ENCODE peak calls at places on chromosomes 3 and 15, in eight cellular contexts. One of them, this sample, is unnamed.

GRCh38 chr3:160927620-160928019 is 171.6 kb downstream of the PPM1L start:
- DNase-seq in hepatocyte: no peak
- DNase-seq in AG04450: no peak
- DNase-seq in mesenchymal stem cell: no peak
- DNase-seq in body of pancreas: no peak
- DNase-seq in psoas muscle: no peak
- DNase-seq in epithelial cell of proximal tubule: no peak
- DNase-seq in GM23248: no peak
- DNase-seq in this sample: no peak

GRCh38 chr3:138297059-138297607 is 32.5 kb downstream of the NME9 start:
- DNase-seq in hepatocyte: no peak
- DNase-seq in AG04450: no peak
- DNase-seq in mesenchymal stem cell: no peak
- DNase-seq in body of pancreas: no peak
- DNase-seq in psoas muscle: no peak
- DNase-seq in epithelial cell of proximal tubule: no peak
- DNase-seq in GM23248: no peak
- DNase-seq in this sample: no peak

GRCh38 chr3:194255252-194256039 is 95.7 kb downstream of the CPN2 start:
- DNase-seq in hepatocyte: peak
- DNase-seq in AG04450: no peak
- DNase-seq in mesenchymal stem cell: peak
- DNase-seq in body of pancreas: peak
- DNase-seq in psoas muscle: peak
- DNase-seq in epithelial cell of proximal tubule: no peak
- DNase-seq in GM23248: no peak
- DNase-seq in this sample: no peak

GRCh38 chr15:84752700-84753099 is 4.3 kb downstream of the ZNF592 start:
- DNase-seq in hepatocyte: no peak
- DNase-seq in AG04450: no peak
- DNase-seq in mesenchymal stem cell: no peak
- DNase-seq in body of pancreas: no peak
- DNase-seq in psoas muscle: no peak
- DNase-seq in epithelial cell of proximal tubule: no peak
- DNase-seq in GM23248: peak
- DNase-seq in this sample: peak

GRCh38 chr15:42385980-42386695 is 26.8 kb downstream of the CAPN3 start:
- DNase-seq in hepatocyte: no peak
- DNase-seq in AG04450: no peak
- DNase-seq in mesenchymal stem cell: peak
- DNase-seq in body of pancreas: no peak
- DNase-seq in psoas muscle: no peak
- DNase-seq in epithelial cell of proximal tubule: no peak
- DNase-seq in GM23248: no peak
- DNase-seq in this sample: no peak

GRCh38 chr3:160330111-160330510 is 68.9 kb downstream of the IFT80 start:
- DNase-seq in hepatocyte: no peak
- DNase-seq in AG04450: no peak
- DNase-seq in mesenchymal stem cell: no peak
- DNase-seq in body of pancreas: no peak
- DNase-seq in psoas muscle: no peak
- DNase-seq in epithelial cell of proximal tubule: no peak
- DNase-seq in GM23248: no peak
- DNase-seq in this sample: no peak

GRCh38 chr3:194720048-194720447 is 34.4 kb downstream of the FAM43A start:
- DNase-seq in hepatocyte: no peak
- DNase-seq in AG04450: no peak
- DNase-seq in mesenchymal stem cell: no peak
- DNase-seq in body of pancreas: no peak
- DNase-seq in psoas muscle: no peak
- DNase-seq in epithelial cell of proximal tubule: no peak
- DNase-seq in GM23248: no peak
- DNase-seq in this sample: no peak

GRCh38 chr3:31695280-31696008 is 162.7 kb downstream of the STT3B start:
- DNase-seq in hepatocyte: peak
- DNase-seq in AG04450: no peak
- DNase-seq in mesenchymal stem cell: no peak
- DNase-seq in body of pancreas: peak
- DNase-seq in psoas muscle: no peak
- DNase-seq in epithelial cell of proximal tubule: no peak
- DNase-seq in GM23248: peak
- DNase-seq in this sample: no peak

GRCh38 chr3:57164217-57164605 is 942 bp downstream of the IL17RD start:
- DNase-seq in hepatocyte: peak
- DNase-seq in AG04450: no peak
- DNase-seq in mesenchymal stem cell: no peak
- DNase-seq in body of pancreas: peak
- DNase-seq in psoas muscle: peak
- DNase-seq in epithelial cell of proximal tubule: no peak
- DNase-seq in GM23248: peak
- DNase-seq in this sample: no peak

GRCh38 chr3:115986555-115987207 is 363.4 kb downstream of the GAP43 start:
- DNase-seq in hepatocyte: peak
- DNase-seq in AG04450: no peak
- DNase-seq in mesenchymal stem cell: peak
- DNase-seq in body of pancreas: no peak
- DNase-seq in psoas muscle: no peak
- DNase-seq in epithelial cell of proximal tubule: no peak
- DNase-seq in GM23248: peak
- DNase-seq in this sample: peak

GRCh38 chr15:66864086-66864830 is 162.2 kb downstream of the SMAD6 start:
- DNase-seq in hepatocyte: no peak
- DNase-seq in AG04450: no peak
- DNase-seq in mesenchymal stem cell: no peak
- DNase-seq in body of pancreas: no peak
- DNase-seq in psoas muscle: no peak
- DNase-seq in epithelial cell of proximal tubule: no peak
- DNase-seq in GM23248: no peak
- DNase-seq in this sample: no peak

GRCh38 chr3:15521573-15521965 is at the start of gene COLQ:
- DNase-seq in hepatocyte: no peak
- DNase-seq in AG04450: no peak
- DNase-seq in mesenchymal stem cell: peak
- DNase-seq in body of pancreas: no peak
- DNase-seq in psoas muscle: no peak
- DNase-seq in epithelial cell of proximal tubule: no peak
- DNase-seq in GM23248: no peak
- DNase-seq in this sample: no peak

GRCh38 chr3:99984668-99985067 is 129.6 kb downstream of the FILIP1L start:
- DNase-seq in hepatocyte: no peak
- DNase-seq in AG04450: no peak
- DNase-seq in mesenchymal stem cell: no peak
- DNase-seq in body of pancreas: no peak
- DNase-seq in psoas muscle: no peak
- DNase-seq in epithelial cell of proximal tubule: no peak
- DNase-seq in GM23248: no peak
- DNase-seq in this sample: no peak

GRCh38 chr3:52314495-52314894 is 1.6 kb upstream of the DNAH1 start:
- DNase-seq in hepatocyte: no peak
- DNase-seq in AG04450: no peak
- DNase-seq in mesenchymal stem cell: peak
- DNase-seq in body of pancreas: no peak
- DNase-seq in psoas muscle: no peak
- DNase-seq in epithelial cell of proximal tubule: no peak
- DNase-seq in GM23248: peak
- DNase-seq in this sample: no peak

GRCh38 chr3:52317601-52318000 is 1.5 kb downstream of the DNAH1 start:
- DNase-seq in hepatocyte: peak
- DNase-seq in AG04450: no peak
- DNase-seq in mesenchymal stem cell: peak
- DNase-seq in body of pancreas: peak
- DNase-seq in psoas muscle: peak
- DNase-seq in epithelial cell of proximal tubule: no peak
- DNase-seq in GM23248: peak
- DNase-seq in this sample: no peak

GRCh38 chr3:52315006-52315405 is 1.1 kb upstream of the DNAH1 start:
- DNase-seq in hepatocyte: no peak
- DNase-seq in AG04450: no peak
- DNase-seq in mesenchymal stem cell: no peak
- DNase-seq in body of pancreas: no peak
- DNase-seq in psoas muscle: no peak
- DNase-seq in epithelial cell of proximal tubule: no peak
- DNase-seq in GM23248: no peak
- DNase-seq in this sample: no peak

GRCh38 chr3:52317178-52317577 is 1.1 kb downstream of the DNAH1 start:
- DNase-seq in hepatocyte: no peak
- DNase-seq in AG04450: no peak
- DNase-seq in mesenchymal stem cell: no peak
- DNase-seq in body of pancreas: no peak
- DNase-seq in psoas muscle: no peak
- DNase-seq in epithelial cell of proximal tubule: no peak
- DNase-seq in GM23248: peak
- DNase-seq in this sample: no peak

DNA sequence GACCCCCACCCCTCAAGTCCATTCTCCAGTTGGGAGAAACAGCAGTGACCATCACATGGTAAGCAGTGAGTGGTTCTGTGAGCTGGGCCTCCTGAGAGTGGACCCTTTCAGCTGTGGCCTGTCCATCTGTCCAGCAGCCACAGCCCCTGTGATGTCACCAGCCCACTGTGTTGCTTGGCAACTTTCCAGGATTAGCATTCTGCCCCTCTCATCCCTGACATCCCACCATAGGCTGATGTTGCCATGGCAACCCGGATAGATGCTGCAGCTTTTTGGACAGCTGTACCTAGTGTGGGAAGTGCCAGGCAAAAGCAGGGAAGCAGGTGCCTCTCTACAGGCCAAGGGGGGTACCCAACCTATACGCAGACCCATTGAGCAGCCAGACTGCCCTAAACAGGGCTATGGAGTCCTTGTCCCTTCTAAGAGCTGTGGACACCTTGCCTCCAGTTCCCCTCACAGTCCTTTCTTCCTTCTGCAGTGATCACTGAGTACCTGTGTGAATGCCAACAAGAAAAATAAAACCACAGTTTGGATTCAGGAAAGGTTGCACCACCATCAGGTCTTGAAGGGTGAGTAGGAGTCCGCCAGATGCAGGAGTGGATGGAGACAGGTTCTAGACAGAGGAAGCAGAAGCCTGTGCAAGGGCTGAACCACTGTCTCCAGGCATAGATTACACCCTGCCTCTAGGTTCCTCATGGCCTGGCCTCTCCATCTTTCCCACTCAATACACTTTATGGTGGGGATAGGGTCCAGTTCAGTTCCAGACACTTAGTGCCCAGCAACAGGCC is at the start of gene DNAH1:
- DNase-seq in hepatocyte: no peak
- DNase-seq in AG04450: no peak
- DNase-seq in mesenchymal stem cell: no peak
- DNase-seq in body of pancreas: no peak
- DNase-seq in psoas muscle: no peak
- DNase-seq in epithelial cell of proximal tubule: no peak
- DNase-seq in GM23248: no peak
- DNase-seq in this sample: no peak
- H3K4me3 ChIP-seq in hepatocyte: no peak
- H3K4me3 ChIP-seq in AG04450: no peak
- H3K4me3 ChIP-seq in mesenchymal stem cell: peak
- H3K4me3 ChIP-seq in body of pancreas: no peak
- H3K4me3 ChIP-seq in psoas muscle: no peak
- H3K4me3 ChIP-seq in epithelial cell of proximal tubule: no peak
- H3K4me3 ChIP-seq in GM23248: peak
- H3K4me3 ChIP-seq in this sample: no peak

GRCh38 chr3:40971191-40972168 is 227.8 kb upstream of the CTNNB1 start:
- DNase-seq in hepatocyte: peak
- DNase-seq in AG04450: peak
- DNase-seq in mesenchymal stem cell: peak
- DNase-seq in body of pancreas: peak
- DNase-seq in psoas muscle: peak
- DNase-seq in epithelial cell of proximal tubule: peak
- DNase-seq in GM23248: peak
- DNase-seq in this sample: peak
- H3K4me3 ChIP-seq in hepatocyte: no peak
- H3K4me3 ChIP-seq in AG04450: no peak
- H3K4me3 ChIP-seq in mesenchymal stem cell: no peak
- H3K4me3 ChIP-seq in body of pancreas: no peak
- H3K4me3 ChIP-seq in psoas muscle: no peak
- H3K4me3 ChIP-seq in epithelial cell of proximal tubule: no peak
- H3K4me3 ChIP-seq in GM23248: no peak
- H3K4me3 ChIP-seq in this sample: no peak

GRCh38 chr3:169161011-169161410 is 502.5 kb downstream of the MECOM start:
- DNase-seq in hepatocyte: no peak
- DNase-seq in AG04450: no peak
- DNase-seq in mesenchymal stem cell: no peak
- DNase-seq in body of pancreas: no peak
- DNase-seq in psoas muscle: no peak
- DNase-seq in epithelial cell of proximal tubule: no peak
- DNase-seq in GM23248: no peak
- DNase-seq in this sample: no peak
- H3K4me3 ChIP-seq in hepatocyte: no peak
- H3K4me3 ChIP-seq in AG04450: no peak
- H3K4me3 ChIP-seq in mesenchymal stem cell: no peak
- H3K4me3 ChIP-seq in body of pancreas: no peak
- H3K4me3 ChIP-seq in psoas muscle: no peak
- H3K4me3 ChIP-seq in epithelial cell of proximal tubule: no peak
- H3K4me3 ChIP-seq in GM23248: no peak
- H3K4me3 ChIP-seq in this sample: no peak

DNA sequence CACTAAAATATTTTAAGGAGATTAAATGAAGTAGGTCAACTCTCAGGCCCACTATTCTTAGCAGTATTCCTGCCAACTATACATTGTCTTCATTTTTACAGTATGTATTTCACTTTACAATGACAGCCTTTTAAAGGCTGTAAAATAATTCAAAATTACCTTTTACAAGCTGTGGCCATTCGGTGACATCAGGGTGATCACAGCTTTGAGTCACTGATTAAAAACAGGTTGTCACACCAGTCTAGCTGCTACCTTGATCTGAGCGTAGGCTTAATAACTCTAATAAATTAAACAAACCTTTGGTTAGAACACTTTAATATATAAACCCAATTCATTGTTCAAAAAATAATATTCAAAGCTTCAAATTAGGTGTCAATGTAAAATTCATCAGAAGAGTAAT is 29.9 kb downstream of the UBE3A start:
- DNase-seq in hepatocyte: no peak
- DNase-seq in AG04450: no peak
- DNase-seq in mesenchymal stem cell: no peak
- DNase-seq in body of pancreas: no peak
- DNase-seq in psoas muscle: no peak
- DNase-seq in epithelial cell of proximal tubule: no peak
- DNase-seq in GM23248: peak
- DNase-seq in this sample: no peak
- H3K4me3 ChIP-seq in hepatocyte: no peak
- H3K4me3 ChIP-seq in AG04450: no peak
- H3K4me3 ChIP-seq in mesenchymal stem cell: no peak
- H3K4me3 ChIP-seq in body of pancreas: no peak
- H3K4me3 ChIP-seq in psoas muscle: no peak
- H3K4me3 ChIP-seq in epithelial cell of proximal tubule: no peak
- H3K4me3 ChIP-seq in GM23248: no peak
- H3K4me3 ChIP-seq in this sample: no peak

DNA sequence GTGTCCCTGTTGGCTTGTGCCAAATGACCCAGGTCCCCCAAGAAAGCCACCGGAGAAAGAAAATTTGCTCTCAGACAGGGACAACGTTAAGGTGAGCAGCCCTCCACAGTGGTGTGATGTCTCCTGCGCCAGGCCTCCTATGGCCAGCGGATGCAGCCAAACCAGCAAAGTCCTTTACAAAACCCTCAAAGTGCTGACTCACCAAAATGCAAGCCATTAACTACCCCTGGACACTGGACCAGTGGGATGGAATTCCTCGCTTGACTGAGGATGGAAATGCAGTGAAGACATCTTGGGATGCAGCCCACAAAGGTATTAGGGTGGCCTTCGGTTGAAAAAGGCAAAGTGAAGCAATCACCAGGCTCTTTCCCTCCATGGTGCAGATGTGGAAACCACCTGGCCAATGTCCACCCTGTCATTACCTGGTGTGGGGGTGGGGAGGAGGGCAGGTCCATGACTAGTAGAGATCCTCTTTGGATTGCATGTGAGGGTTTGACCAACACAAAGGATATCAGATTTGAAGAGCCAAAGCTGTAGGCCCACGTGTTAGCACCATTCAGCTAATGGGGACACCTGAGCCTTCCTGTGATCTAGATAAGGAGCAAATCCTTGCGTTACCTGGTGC is 127.4 kb upstream of the SLC6A11 start:
- DNase-seq in hepatocyte: peak
- DNase-seq in AG04450: no peak
- DNase-seq in mesenchymal stem cell: no peak
- DNase-seq in body of pancreas: no peak
- DNase-seq in psoas muscle: no peak
- DNase-seq in epithelial cell of proximal tubule: no peak
- DNase-seq in GM23248: no peak
- DNase-seq in this sample: no peak
- H3K4me3 ChIP-seq in hepatocyte: no peak
- H3K4me3 ChIP-seq in AG04450: no peak
- H3K4me3 ChIP-seq in mesenchymal stem cell: no peak
- H3K4me3 ChIP-seq in body of pancreas: no peak
- H3K4me3 ChIP-seq in psoas muscle: no peak
- H3K4me3 ChIP-seq in epithelial cell of proximal tubule: no peak
- H3K4me3 ChIP-seq in GM23248: no peak
- H3K4me3 ChIP-seq in this sample: no peak

This sample was measured in astrocyte.